ENCODE peak calls at places on chromosomes 16 and 17, in eight cellular contexts. T, E, D, S, I, H, M and C are unnamed samples.

GRCh38 chr17:58593121-58593520 is 78.7 kb upstream of the MTMR4 start:
- DNase-seq in T (no peak), E (no peak), D (no peak), S (no peak), I (no peak), H (no peak), M (no peak), C (no peak)

GRCh38 chr16:30060354-30061194 is 5.0 kb upstream of the ALDOA start:
- DNase-seq in T (no peak), E (no peak), D (no peak), S (no peak), I (no peak), H (no peak), M (no peak), C (no peak)

GRCh38 chr17:38538906-38539305 is 66.8 kb downstream of the SRCIN1 start:
- DNase-seq in T (no peak), E (no peak), D (no peak), S (no peak), I (no peak), H (no peak), M (peak; percentile 41), C (no peak)

GRCh38 chr17:82495844-82496528 is 23.5 kb upstream of the FOXK2 start:
- DNase-seq in T (no peak), E (no peak), D (no peak), S (peak; percentile 46), I (no peak), H (no peak), M (no peak), C (no peak)

GRCh38 chr17:39626171-39626670 is 531 bp upstream of the PPP1R1B start:
- DNase-seq in T (peak; percentile 63), E (no peak), D (no peak), S (no peak), I (no peak), H (no peak), M (no peak), C (no peak)

GRCh38 chr16:104355-104754 is 26.3 kb downstream of the MPG start:
- DNase-seq in T (no peak), E (no peak), D (no peak), S (no peak), I (no peak), H (no peak), M (peak; percentile 76), C (no peak)

GRCh38 chr16:79274197-79274596 is 326.3 kb downstream of the MAF start:
- DNase-seq in T (no peak), E (no peak), D (no peak), S (no peak), I (no peak), H (no peak), M (no peak), C (no peak)

GRCh38 chr16:83995756-83996155 is 27.7 kb downstream of the NECAB2 start:
- DNase-seq in T (no peak), E (peak; percentile 25), D (peak; percentile 14), S (peak; percentile 18), I (peak; percentile 22), H (no peak), M (peak; percentile 59), C (no peak)

GRCh38 chr16:57773019-57773418 is 29.3 kb downstream of the KIFC3 start:
- DNase-seq in T (no peak), E (no peak), D (no peak), S (no peak), I (no peak), H (no peak), M (peak; percentile 46), C (no peak)

GRCh38 chr17:11641521-11642275 is 43.4 kb downstream of the DNAH9 start:
- DNase-seq in T (no peak), E (no peak), D (no peak), S (no peak), I (no peak), H (no peak), M (no peak), C (no peak)

GRCh38 chr17:18896947-18897346 is 39.0 kb downstream of the PRPSAP2 start:
- DNase-seq in T (no peak), E (no peak), D (no peak), S (no peak), I (no peak), H (no peak), M (no peak), C (no peak)

GRCh38 chr17:37847811-37848331 is 76.3 kb upstream of the TBC1D3K start:
- DNase-seq in T (no peak), E (no peak), D (no peak), S (no peak), I (no peak), H (no peak), M (no peak), C (no peak)

GRCh38 chr16:58444265-58444664 is 52.0 kb downstream of the GINS3 start:
- DNase-seq in T (no peak), E (no peak), D (no peak), S (no peak), I (no peak), H (no peak), M (no peak), C (no peak)

GRCh38 chr16:53672461-53672860 is 31.2 kb downstream of the RPGRIP1L start:
- DNase-seq in T (no peak), E (no peak), D (no peak), S (no peak), I (no peak), H (no peak), M (no peak), C (no peak)

GRCh38 chr17:1360975-1361374 is 39.0 kb downstream of the YWHAE start:
- DNase-seq in T (no peak), E (no peak), D (no peak), S (no peak), I (no peak), H (no peak), M (no peak), C (no peak)

GRCh38 chr17:30449480-30449879 is 27.7 kb upstream of the GOSR1 start:
- DNase-seq in T (no peak), E (no peak), D (peak; percentile 68), S (no peak), I (no peak), H (no peak), M (peak; percentile 21), C (peak; percentile 5)

GRCh38 chr17:34652001-34652400 is 72.6 kb downstream of the TMEM132E start:
- DNase-seq in T (peak; percentile 29), E (no peak), D (no peak), S (no peak), I (peak; percentile 44), H (no peak), M (no peak), C (no peak)

GRCh38 chr17:74852237-74853047 is 7.2 kb downstream of the GRIN2C start:
- DNase-seq in T (no peak), E (peak; percentile 76), D (peak; percentile 35), S (peak; percentile 27), I (peak; percentile 93), H (no peak), M (peak; percentile 40), C (no peak)

GRCh38 chr17:31573861-31574260 is 182.4 kb downstream of the RAB11FIP4 start:
- DNase-seq in T (no peak), E (no peak), D (no peak), S (no peak), I (no peak), H (no peak), M (peak; percentile 52), C (no peak)

GRCh38 chr17:80221401-80221800 is 1.2 kb downstream of the SLC26A11 start:
- DNase-seq in T (peak; percentile 74), E (no peak), D (no peak), S (no peak), I (no peak), H (no peak), M (no peak), C (no peak)

GRCh38 chr16:8590161-8590688 is at the start of gene TMEM114:
- DNase-seq in T (no peak), E (no peak), D (no peak), S (no peak), I (no peak), H (no peak), M (no peak), C (no peak)
- H3K4me3 ChIP-seq in T (no peak within 1 kb of the TSS), E (no peak within 1 kb of the TSS), D (peak within 1 kb of the TSS; percentile 17), S (no peak within 1 kb of the TSS), I (no peak within 1 kb of the TSS), H (no peak within 1 kb of the TSS), M (no peak within 1 kb of the TSS), C (no peak within 1 kb of the TSS)

GRCh38 chr16:19774024-19774423 is 56.0 kb downstream of the IQCK start:
- DNase-seq in T (no peak), E (no peak), D (no peak), S (no peak), I (no peak), H (no peak), M (no peak), C (no peak)
- H3K4me3 ChIP-seq in T (no peak overlapping the region), E (no peak overlapping the region), D (no peak overlapping the region), S (no peak overlapping the region), I (no peak overlapping the region), H (no peak overlapping the region), M (no peak overlapping the region), C (no peak overlapping the region)

DNA sequence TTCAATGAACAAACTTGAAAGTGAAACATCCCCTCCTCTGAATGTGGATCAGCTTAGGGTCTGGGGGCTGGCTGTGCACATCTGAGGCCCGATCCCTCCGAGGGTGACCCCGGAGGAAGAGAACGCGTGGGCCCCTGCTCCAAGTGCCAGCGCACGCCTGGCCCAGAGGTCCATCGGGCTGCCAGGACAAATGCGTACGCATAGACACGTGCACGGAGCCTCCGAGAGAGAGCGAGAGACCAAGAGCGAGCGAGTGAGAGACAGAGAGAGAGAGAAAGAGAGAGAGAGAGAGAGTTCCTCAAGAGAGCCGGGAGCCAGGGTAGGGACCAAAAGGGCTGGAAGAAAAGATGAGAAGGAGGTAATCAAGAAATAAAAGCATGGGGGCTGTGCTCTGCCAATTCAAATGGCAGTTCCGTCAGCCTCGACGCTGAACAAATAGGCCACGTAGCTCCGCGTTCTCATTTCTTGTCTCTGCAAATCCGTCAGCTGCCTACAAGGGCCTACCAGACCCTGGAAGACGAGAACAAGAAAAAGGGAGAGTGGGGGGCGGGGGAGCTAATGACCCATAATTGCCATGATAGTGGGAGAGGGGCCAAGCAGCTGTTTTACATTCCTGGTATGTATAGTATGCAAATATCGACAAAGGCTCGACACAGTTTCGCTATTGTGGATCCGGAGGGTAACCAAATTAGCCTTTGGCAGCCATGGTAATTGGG is 435.3 kb upstream of the ZFHX3 start:
- DNase-seq in T (no peak), E (no peak), D (no peak), S (no peak), I (no peak), H (no peak), M (no peak), C (no peak)
- H3K4me3 ChIP-seq in T (no peak overlapping the region), E (no peak overlapping the region), D (no peak overlapping the region), S (no peak overlapping the region), I (no peak overlapping the region), H (no peak overlapping the region), M (no peak overlapping the region), C (no peak overlapping the region)

DNA sequence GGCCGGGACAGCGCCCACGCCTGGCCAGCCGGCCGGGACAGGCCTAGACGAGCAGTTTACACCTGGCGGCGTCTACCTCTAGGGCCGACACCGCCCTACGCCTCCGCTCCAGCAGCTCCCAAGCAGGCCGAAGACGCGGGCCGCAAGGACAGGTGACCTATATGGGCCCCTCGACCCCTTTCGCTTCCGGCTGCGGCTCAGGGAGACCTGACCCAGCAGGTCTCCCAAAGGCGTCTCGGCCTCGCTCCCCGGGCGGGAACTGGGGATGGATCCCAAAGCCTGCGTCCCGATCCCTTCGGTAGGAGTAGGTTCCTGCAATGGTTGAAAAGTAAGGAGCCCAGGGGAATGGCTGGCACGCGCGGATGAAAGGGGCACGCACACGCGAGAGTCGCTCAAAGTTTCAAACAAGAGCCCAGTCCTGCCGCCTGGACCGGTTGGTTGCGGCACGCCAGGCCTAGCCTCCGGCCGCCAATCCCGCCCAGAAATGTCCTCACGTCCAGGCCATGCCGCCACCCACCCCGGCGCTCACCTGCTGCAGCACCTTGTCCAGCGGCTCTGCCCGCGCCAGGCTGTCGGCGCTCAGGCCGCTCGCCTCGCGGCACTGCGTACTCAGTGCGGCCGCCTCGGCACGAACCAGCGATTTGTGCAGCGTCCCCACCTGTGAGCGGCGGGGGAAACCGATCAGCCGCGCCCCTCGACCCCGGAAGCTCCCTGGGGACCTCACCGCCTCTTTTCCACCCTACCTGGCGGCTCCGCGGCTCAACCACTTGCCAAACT is 634 bp downstream of the ESRP2 start:
- DNase-seq in T (no peak), E (peak; percentile 81), D (no peak), S (no peak), I (peak; percentile 77), H (no peak), M (peak; percentile 77), C (no peak)
- H3K4me3 ChIP-seq in T (peak overlapping the region; percentile 73), E (peak overlapping the region; percentile 80), D (peak overlapping the region; percentile 30), S (peak overlapping the region; percentile 88), I (peak overlapping the region; percentile 79), H (no peak overlapping the region), M (peak overlapping the region; percentile 39), C (no peak overlapping the region)